ENCODE peak calls at places on chromosomes 16 and 17, in nine cellular contexts. K is HT-29, O is Peyer's patch, Y is hypothalamus, F is cerebellum, B is skeletal muscle cell, E is A172, I is ascending aorta, C is HFFc6. N is an unnamed sample.

GRCh38 chr16:11836653-11837244 is 14.6 kb downstream of the RSL1D1 start:
- DNase-seq in K (no peak), O (no peak), Y (no peak), F (no peak), B (peak; percentile 55), E (peak; percentile 87), I (no peak), C (peak; percentile 83), N (no peak)

GRCh38 chr16:14372471-14372870 is 257.6 kb downstream of the PARN start:
- DNase-seq in K (no peak), O (no peak), Y (no peak), F (no peak), B (no peak), E (no peak), I (no peak), C (no peak), N (no peak)

GRCh38 chr17:78939615-78940014 is 14.4 kb upstream of the TIMP2 start:
- DNase-seq in K (no peak), O (no peak), Y (no peak), F (no peak), B (no peak), E (peak; percentile 63), I (no peak), C (no peak), N (no peak)

GRCh38 chr17:34736611-34737010 is 157.2 kb downstream of the TMEM132E start:
- DNase-seq in K (no peak), O (no peak), Y (no peak), F (no peak), B (no peak), E (no peak), I (no peak), C (no peak), N (no peak)

GRCh38 chr16:77344306-77344705 is 90.5 kb downstream of the ADAMTS18 start:
- DNase-seq in K (no peak), O (no peak), Y (no peak), F (no peak), B (no peak), E (peak; percentile 49), I (no peak), C (no peak), N (no peak)

GRCh38 chr16:48347980-48348379 is 37.2 kb downstream of the SIAH1 start:
- DNase-seq in K (no peak), O (no peak), Y (no peak), F (peak; percentile 77), B (no peak), E (no peak), I (no peak), C (no peak), N (no peak)

GRCh38 chr17:39647242-39647641 is 10.3 kb downstream of the STARD3 start:
- DNase-seq in K (no peak), O (no peak), Y (no peak), F (no peak), B (no peak), E (no peak), I (no peak), C (no peak), N (no peak)

GRCh38 chr17:29008591-29008990 is 2.8 kb upstream of the SEZ6 start:
- DNase-seq in K (no peak), O (no peak), Y (no peak), F (no peak), B (no peak), E (no peak), I (no peak), C (no peak), N (no peak)

GRCh38 chr17:61863801-61864126 is 436 bp upstream of the BRIP1 start:
- DNase-seq in K (no peak), O (no peak), Y (no peak), F (no peak), B (no peak), E (no peak), I (no peak), C (no peak), N (no peak)

GRCh38 chr17:18324140-18325049 is 9.3 kb downstream of the SMCR8 start:
- DNase-seq in K (no peak), O (no peak), Y (no peak), F (peak; percentile 83), B (no peak), E (no peak), I (no peak), C (no peak), N (no peak)

GRCh38 chr17:57939797-57940196 is 15.4 kb downstream of the CUEDC1 start:
- DNase-seq in K (no peak), O (peak; percentile 89), Y (no peak), F (no peak), B (no peak), E (no peak), I (no peak), C (no peak), N (peak; percentile 60)

GRCh38 chr17:82751171-82751570 is 694 bp upstream of the TBCD start:
- DNase-seq in K (no peak), O (no peak), Y (no peak), F (no peak), B (no peak), E (no peak), I (no peak), C (no peak), N (no peak)

GRCh38 chr16:1794221-1794871 is 841 bp upstream of the IGFALS start:
- DNase-seq in K (no peak), O (no peak), Y (no peak), F (no peak), B (no peak), E (no peak), I (no peak), C (no peak), N (peak; percentile 12)

GRCh38 chr17:3712811-3713463 is 10.8 kb upstream of the HASPIN start:
- DNase-seq in K (no peak), O (no peak), Y (no peak), F (no peak), B (no peak), E (no peak), I (no peak), C (no peak), N (no peak)

GRCh38 chr16:11514283-11514682 is 72.4 kb downstream of the LITAF start:
- DNase-seq in K (no peak), O (no peak), Y (no peak), F (no peak), B (no peak), E (no peak), I (no peak), C (no peak), N (no peak)

GRCh38 chr17:43676471-43676870 is 14.7 kb upstream of the MEOX1 start:
- DNase-seq in K (no peak), O (no peak), Y (no peak), F (no peak), B (no peak), E (peak; percentile 67), I (no peak), C (no peak), N (no peak)

GRCh38 chr17:17824119-17824779 is 12.5 kb downstream of the SREBF1 start:
- DNase-seq in K (no peak), O (no peak), Y (no peak), F (no peak), B (no peak), E (no peak), I (no peak), C (no peak), N (peak; percentile 63)

N was measured in colonic mucosa.